ENCODE peak calls at places on chromosomes 13 and 19, in ten cellular contexts. W is CD8-positive, alpha-beta T cell; Y is lower lobe of right lung; T is spleen; J is SK-N-SH; Q is tibial nerve; L is left lung; F is heart left ventricle; U is fibroblast of lung; B is cardiac muscle cell. S is an unnamed sample.

GRCh38 chr13:110511509-110512181 is 49.9 kb downstream of the RAB20 start:
- DNase-seq in W (no peak), Y (no peak), T (no peak), J (no peak), Q (no peak), L (no peak), F (no peak), U (no peak), B (no peak), S (no peak)

GRCh38 chr13:61994174-61994573 is 578.5 kb upstream of the PCDH20 start:
- DNase-seq in W (no peak), Y (no peak), T (no peak), J (no peak), Q (no peak), L (no peak), F (no peak), U (no peak), B (no peak), S (no peak)

GRCh38 chr13:89514534-89515312 is 1832.8 kb upstream of the MIR17HG start:
- DNase-seq in W (no peak), Y (no peak), T (no peak), J (no peak), Q (no peak), L (no peak), F (no peak), U (peak; percentile 80), B (peak; percentile 33), S (peak; percentile 88)

GRCh38 chr13:28138756-28139470 is 568 bp downstream of the PAN3 start:
- DNase-seq in W (peak; percentile 89), Y (peak; percentile 92), T (peak; percentile 96), J (peak; percentile 85), Q (peak; percentile 53), L (peak; percentile 92), F (peak; percentile 91), U (peak; percentile 95), B (peak; percentile 97), S (peak; percentile 94)

GRCh38 chr13:44523176-44524017 is 52.7 kb downstream of the TSC22D1 start:
- DNase-seq in W (no peak), Y (no peak), T (no peak), J (no peak), Q (no peak), L (no peak), F (no peak), U (peak; percentile 90), B (peak; percentile 63), S (peak; percentile 17)

GRCh38 chr13:106617561-106617960 is 49.6 kb upstream of the ARGLU1 start:
- DNase-seq in W (no peak), Y (no peak), T (no peak), J (no peak), Q (no peak), L (no peak), F (no peak), U (peak; percentile 70), B (peak; percentile 53), S (peak; percentile 78)

GRCh38 chr19:38661166-38661565 is 13.7 kb downstream of the ACTN4 start:
- DNase-seq in W (no peak), Y (no peak), T (no peak), J (no peak), Q (no peak), L (no peak), F (no peak), U (no peak), B (no peak), S (no peak)

GRCh38 chr19:39436350-39436716 is 584 bp upstream of the RPS16 start:
- DNase-seq in W (no peak), Y (no peak), T (no peak), J (no peak), Q (no peak), L (no peak), F (no peak), U (no peak), B (no peak), S (no peak)

GRCh38 chr19:8210660-8211101 is 1.5 kb downstream of the CERS4 start:
- DNase-seq in W (no peak), Y (no peak), T (no peak), J (no peak), Q (no peak), L (no peak), F (no peak), U (no peak), B (no peak), S (no peak)

GRCh38 chr13:46184277-46184699 is 2.3 kb upstream of the LCP1 start:
- DNase-seq in W (peak; percentile 77), Y (peak; percentile 62), T (peak; percentile 90), J (peak; percentile 24), Q (no peak), L (peak; percentile 53), F (no peak), U (no peak), B (peak; percentile 28), S (peak; percentile 80)

GRCh38 chr13:46183018-46183940 is 1.3 kb upstream of the LCP1 start:
- DNase-seq in W (no peak), Y (no peak), T (peak; percentile 80), J (no peak), Q (no peak), L (no peak), F (no peak), U (no peak), B (no peak), S (no peak)

GRCh38 chr13:46180393-46180792 is 1.6 kb downstream of the LCP1 start:
- DNase-seq in W (no peak), Y (no peak), T (no peak), J (no peak), Q (no peak), L (no peak), F (no peak), U (no peak), B (no peak), S (no peak)

GRCh38 chr13:46181799-46182490 is at the start of gene LCP1:
- DNase-seq in W (peak; percentile 78), Y (no peak), T (peak; percentile 87), J (no peak), Q (no peak), L (peak; percentile 46), F (no peak), U (no peak), B (no peak), S (no peak)

GRCh38 chr13:46182491-46182877 is 507 bp upstream of the LCP1 start:
- DNase-seq in W (no peak), Y (no peak), T (no peak), J (no peak), Q (no peak), L (no peak), F (no peak), U (no peak), B (no peak), S (no peak)
- H3K4me1 ChIP-seq in W (peaks cover 44% of the 10 kb centered on the region), Y (peaks cover 27% of the 10 kb centered on the region), T (peaks cover 53% of the 10 kb centered on the region), J (no peaks in the 10 kb centered on the region), Q (no peaks in the 10 kb centered on the region), L (peaks cover 39% of the 10 kb centered on the region), F (peaks cover 46% of the 10 kb centered on the region), U (no peaks in the 10 kb centered on the region), B (peaks cover 14% of the 10 kb centered on the region), S (peaks cover 25% of the 10 kb centered on the region)

GRCh38 chr19:5665781-5666513 is 14.4 kb downstream of the MICOS13 start:
- DNase-seq in W (no peak), Y (peak; percentile 7), T (peak; percentile 15), J (no peak), Q (no peak), L (no peak), F (no peak), U (peak; percentile 58), B (peak; percentile 33), S (no peak)
- TF ChIP-seq CTCF in W (no peak), Y (no peak), T (no peak), J (peak; percentile 22), Q (no peak), L (no peak), F (no peak), U (peak; percentile 27), B (peak; percentile 15), S (no peak)

GRCh38 chr19:14502334-14503092 is 6.6 kb upstream of the GIPC1 start:
- DNase-seq in W (no peak), Y (no peak), T (no peak), J (no peak), Q (no peak), L (no peak), F (no peak), U (no peak), B (peak; percentile 64), S (no peak)
- H3K27ac ChIP-seq in W (no peak overlapping the region), Y (no peak overlapping the region), T (no peak overlapping the region), J (no peak overlapping the region), Q (no peak overlapping the region), L (no peak overlapping the region), F (no peak overlapping the region), U (no peak overlapping the region), B (no peak overlapping the region), S (no peak overlapping the region)

GRCh38 chr13:21673592-21674270 is 2.9 kb downstream of the FGF9 start:
- DNase-seq in W (peak; percentile 37), Y (peak; percentile 62), T (peak; percentile 86), J (peak; percentile 83), Q (no peak), L (no peak), F (peak; percentile 67), U (peak; percentile 41), B (peak; percentile 38), S (peak; percentile 62)

GRCh38 chr13:21672811-21673591 is 2.1 kb downstream of the FGF9 start:
- DNase-seq in W (no peak), Y (no peak), T (no peak), J (no peak), Q (no peak), L (no peak), F (no peak), U (no peak), B (no peak), S (no peak)

GRCh38 chr13:21670006-21670882 is 629 bp upstream of the FGF9 start:
- DNase-seq in W (peak; percentile 70), Y (peak; percentile 62), T (peak; percentile 90), J (peak; percentile 62), Q (no peak), L (peak; percentile 68), F (peak; percentile 84), U (peak; percentile 64), B (peak; percentile 46), S (peak; percentile 61)

GRCh38 chr13:21670883-21671792 is at the start of gene FGF9:
- DNase-seq in W (peak; percentile 78), Y (peak; percentile 85), T (peak; percentile 95), J (peak; percentile 84), Q (no peak), L (peak; percentile 77), F (peak; percentile 89), U (peak; percentile 83), B (peak; percentile 82), S (peak; percentile 82)

DNA sequence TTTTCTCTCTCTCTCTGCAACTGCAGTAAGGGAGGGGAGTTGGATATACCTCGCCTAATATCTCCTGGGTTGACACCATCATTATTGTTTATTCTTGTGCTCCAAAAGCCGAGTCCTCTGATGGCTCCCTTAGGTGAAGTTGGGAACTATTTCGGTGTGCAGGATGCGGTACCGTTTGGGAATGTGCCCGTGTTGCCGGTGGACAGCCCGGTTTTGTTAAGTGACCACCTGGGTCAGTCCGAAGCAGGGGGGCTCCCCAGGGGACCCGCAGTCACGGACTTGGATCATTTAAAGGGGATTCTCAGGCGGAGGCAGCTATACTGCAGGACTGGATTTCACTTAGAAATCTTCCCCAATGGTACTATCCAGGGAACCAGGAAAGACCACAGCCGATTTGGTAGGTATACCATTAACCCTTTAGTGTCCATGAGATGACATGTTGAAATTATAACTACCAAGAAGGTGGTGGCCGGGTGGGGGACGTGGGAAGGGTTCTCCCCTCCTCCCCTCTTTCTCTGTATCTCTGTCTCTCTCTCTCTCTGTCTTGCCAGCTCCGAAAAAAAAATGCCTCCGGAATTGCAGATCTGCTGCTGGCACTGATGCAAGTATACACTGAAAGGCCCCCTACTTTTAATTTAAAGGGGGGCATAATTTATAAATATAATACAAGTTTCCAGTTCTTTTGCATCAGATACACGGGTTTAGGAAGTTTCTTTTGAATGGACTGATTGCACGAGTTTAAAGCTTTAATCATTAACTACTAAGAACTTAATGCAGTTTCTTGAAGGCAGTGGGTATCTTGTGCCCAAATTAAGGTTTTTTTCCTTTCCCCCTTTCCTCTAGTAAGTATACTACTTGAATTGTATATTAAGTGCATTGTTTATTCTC is 1.2 kb downstream of the FGF9 start:
- DNase-seq in W (no peak), Y (no peak), T (no peak), J (peak; percentile 31), Q (no peak), L (no peak), F (no peak), U (no peak), B (no peak), S (no peak)
- H3K4me1 ChIP-seq in W (peaks cover 30% of the 10 kb centered on the region), Y (peaks cover 54% of the 10 kb centered on the region), T (peaks cover 75% of the 10 kb centered on the region), J (peaks cover 3% of the 10 kb centered on the region), Q (peaks cover 62% of the 10 kb centered on the region), L (peaks cover 68% of the 10 kb centered on the region), F (peaks cover 52% of the 10 kb centered on the region), U (no peaks in the 10 kb centered on the region), B (peaks cover 5% of the 10 kb centered on the region), S (peaks cover 36% of the 10 kb centered on the region)